ENCODE peak calls at places on chromosomes 16 and 17, in seven cellular contexts. C is Peyer's patch, P is A549, Q is heart left ventricle, Z is body of pancreas, W is tibial nerve, X is GM12878. F is an unnamed sample.

GRCh38 chr16:72501739-72502653 is 330.0 kb upstream of the PMFBP1 start:
- DNase-seq in C (peak), P (peak), Q (peak), Z (peak), W (peak), X (peak), F (peak)

GRCh38 chr17:66855204-66855603 is 20.3 kb downstream of the CACNG5 start:
- DNase-seq in C (no peak), P (no peak), Q (no peak), Z (no peak), W (no peak), X (no peak), F (peak)

GRCh38 chr16:89048087-89048729 is 45.4 kb upstream of the ACSF3 start:
- DNase-seq in C (no peak), P (no peak), Q (peak), Z (no peak), W (no peak), X (no peak), F (no peak)

GRCh38 chr16:89067677-89068076 is 26.0 kb upstream of the ACSF3 start:
- DNase-seq in C (peak), P (no peak), Q (no peak), Z (no peak), W (no peak), X (no peak), F (no peak)

GRCh38 chr16:69397821-69398521 is 12.2 kb upstream of the TERF2 start:
- DNase-seq in C (no peak), P (peak), Q (peak), Z (peak), W (no peak), X (peak), F (no peak)

GRCh38 chr17:6110088-6110487 is 39.9 kb downstream of the WSCD1 start:
- DNase-seq in C (peak), P (no peak), Q (no peak), Z (no peak), W (no peak), X (no peak), F (no peak)

GRCh38 chr17:77634710-77635109 is 323.8 kb upstream of the TNRC6C start:
- DNase-seq in C (no peak), P (no peak), Q (no peak), Z (no peak), W (no peak), X (peak), F (no peak)

GRCh38 chr16:49592507-49593422 is 219.2 kb downstream of the C16orf78 start:
- DNase-seq in C (peak), P (peak), Q (no peak), Z (peak), W (no peak), X (no peak), F (peak)

GRCh38 chr17:79570653-79571052 is 40.2 kb downstream of the RBFOX3 start:
- DNase-seq in C (no peak), P (no peak), Q (no peak), Z (no peak), W (no peak), X (no peak), F (no peak)

GRCh38 chr16:67514382-67514828 is 14.2 kb upstream of the RIPOR1 start:
- DNase-seq in C (peak), P (peak), Q (peak), Z (peak), W (peak), X (peak), F (no peak)

GRCh38 chr16:49434733-49435132 is 61.1 kb downstream of the C16orf78 start:
- DNase-seq in C (no peak), P (no peak), Q (no peak), Z (no peak), W (no peak), X (no peak), F (no peak)

GRCh38 chr16:25721439-25721838 is 29.7 kb downstream of the HS3ST4 start:
- DNase-seq in C (no peak), P (no peak), Q (no peak), Z (no peak), W (no peak), X (no peak), F (no peak)

GRCh38 chr16:25713785-25714570 is 22.2 kb downstream of the HS3ST4 start:
- DNase-seq in C (no peak), P (no peak), Q (no peak), Z (no peak), W (no peak), X (no peak), F (no peak)

GRCh38 chr16:25716186-25716585 is 24.4 kb downstream of the HS3ST4 start:
- DNase-seq in C (no peak), P (no peak), Q (no peak), Z (no peak), W (no peak), X (no peak), F (no peak)
- TF ChIP-seq POLR2A in C (no peak), P (no peak), Q (no peak), Z (no peak), W (no peak), X (no peak), F (no peak)

GRCh38 chr17:1727876-1728630 is 3.5 kb downstream of the WDR81 start:
- DNase-seq in C (no peak), P (no peak), Q (no peak), Z (no peak), W (no peak), X (no peak), F (no peak)
- TF ChIP-seq POLR2A in C (no peak), P (no peak), Q (no peak), Z (no peak), W (no peak), X (no peak), F (no peak)

GRCh38 chr17:62809656-62810055 is 1.5 kb upstream of the MARCHF10 start:
- DNase-seq in C (no peak), P (no peak), Q (no peak), Z (no peak), W (no peak), X (no peak), F (no peak)
- TF ChIP-seq POLR2A in C (no peak), P (no peak), Q (no peak), Z (no peak), W (no peak), X (no peak), F (no peak)

GRCh38 chr17:48056246-48056745 is 8.1 kb downstream of the NFE2L1 start:
- DNase-seq in C (no peak), P (no peak), Q (peak), Z (no peak), W (no peak), X (no peak), F (no peak)

GRCh38 chr17:48053758-48054237 is 5.6 kb downstream of the NFE2L1 start:
- DNase-seq in C (no peak), P (no peak), Q (no peak), Z (no peak), W (no peak), X (no peak), F (no peak)

GRCh38 chr17:48056879-48057278 is 8.7 kb downstream of the NFE2L1 start:
- DNase-seq in C (no peak), P (no peak), Q (no peak), Z (no peak), W (no peak), X (no peak), F (no peak)

GRCh38 chr17:48054238-48055185 is 6.4 kb downstream of the NFE2L1 start:
- DNase-seq in C (no peak), P (no peak), Q (peak), Z (peak), W (peak), X (no peak), F (no peak)

GRCh38 chr17:48055531-48056245 is 7.5 kb downstream of the NFE2L1 start:
- DNase-seq in C (no peak), P (peak), Q (no peak), Z (no peak), W (no peak), X (peak), F (no peak)
- TF ChIP-seq POLR2A in C (no peak), P (no peak), Q (no peak), Z (no peak), W (no peak), X (peak), F (no peak)

GRCh38 chr17:44066204-44066930 is at the start of gene LSM12:
- DNase-seq in C (peak), P (peak), Q (peak), Z (peak), W (peak), X (peak), F (peak)
- TF ChIP-seq POLR2A in C (peak), P (peak), Q (no peak), Z (peak), W (peak), X (peak), F (peak)

GRCh38 chr16:28822520-28823290 is at the start of gene ATXN2L:
- DNase-seq in C (peak), P (peak), Q (peak), Z (peak), W (peak), X (peak), F (peak)

GRCh38 chr16:28824548-28824973 is 1.8 kb downstream of the ATXN2L start:
- DNase-seq in C (no peak), P (no peak), Q (no peak), Z (no peak), W (no peak), X (no peak), F (no peak)

GRCh38 chr16:28823291-28823718 is 506 bp downstream of the ATXN2L start:
- DNase-seq in C (no peak), P (no peak), Q (no peak), Z (no peak), W (no peak), X (no peak), F (no peak)

GRCh38 chr16:28821874-28822519 is 802 bp upstream of the ATXN2L start:
- DNase-seq in C (no peak), P (no peak), Q (no peak), Z (no peak), W (no peak), X (no peak), F (no peak)

GRCh38 chr16:28823719-28824547 is 1.1 kb downstream of the ATXN2L start:
- DNase-seq in C (peak), P (peak), Q (peak), Z (peak), W (peak), X (peak), F (peak)
- TF ChIP-seq POLR2A in C (peak), P (peak), Q (no peak), Z (peak), W (peak), X (peak), F (peak)

GRCh38 chr16:11632455-11632921 is 35.8 kb upstream of the SNN start:
- DNase-seq in C (peak), P (no peak), Q (peak), Z (peak), W (peak), X (no peak), F (no peak)
- TF ChIP-seq POLR2A in C (no peak), P (no peak), Q (no peak), Z (peak), W (peak), X (no peak), F (no peak)

GRCh38 chr16:12260119-12260646 is 283.6 kb downstream of the SNX29 start:
- DNase-seq in C (no peak), P (no peak), Q (no peak), Z (no peak), W (no peak), X (no peak), F (no peak)
- TF ChIP-seq POLR2A in C (no peak), P (no peak), Q (no peak), Z (no peak), W (no peak), X (no peak), F (no peak)

F was measured in H54.